ENCODE peak calls at places on chromosomes 7 and 10, in five cellular contexts. O is ovary, E is endodermal cell, P is substantia nigra, W is mammary epithelial cell. M is an unnamed sample.

GRCh38 chr7:26648429-26649015 is 215.9 kb downstream of the SKAP2 start:
- DNase-seq in E (no peak), W (peak; percentile 70), P (no peak), O (no peak), M (no peak)

GRCh38 chr10:12649017-12649586 is 299.8 kb downstream of the CAMK1D start:
- DNase-seq in W (no peak), P (no peak), O (no peak), E (no peak), M (no peak)

GRCh38 chr10:42482411-42482810 is 156.0 kb downstream of the ZNF33B start:
- DNase-seq in P (no peak), E (no peak), W (peak; percentile 60), O (no peak), M (no peak)

GRCh38 chr7:155988421-155988820 is 176.2 kb upstream of the SHH start:
- DNase-seq in W (no peak), E (no peak), O (no peak), P (no peak), M (no peak)

GRCh38 chr7:156892086-156892800 is 740 bp downstream of the LMBR1 start:
- DNase-seq in E (peak; percentile 92), O (peak; percentile 47), P (no peak), W (peak; percentile 36), M (peak; percentile 80)

GRCh38 chr10:124041684-124042445 is 51.5 kb downstream of the CHST15 start:
- DNase-seq in P (no peak), O (no peak), W (peak; percentile 50), E (no peak), M (no peak)

GRCh38 chr10:21972584-21972983 is 30.9 kb downstream of the DNAJC1 start:
- DNase-seq in W (no peak), E (no peak), P (no peak), O (no peak), M (no peak)

GRCh38 chr10:94103902-94104301 is 110.2 kb downstream of the PLCE1 start:
- DNase-seq in P (no peak), O (no peak), E (no peak), W (no peak), M (no peak)

GRCh38 chr7:94787285-94787684 is 120.1 kb upstream of the PPP1R9A start:
- DNase-seq in W (no peak), E (no peak), O (no peak), P (no peak), M (no peak)

GRCh38 chr7:66556549-66557213 is 72.0 kb upstream of the KCTD7 start:
- DNase-seq in P (no peak), O (no peak), E (no peak), W (no peak), M (no peak)

GRCh38 chr10:24446739-24447138 is 237.8 kb downstream of the KIAA1217 start:
- DNase-seq in E (no peak), O (no peak), W (peak; percentile 69), P (no peak), M (no peak)

GRCh38 chr7:74412061-74412460 is 41.6 kb upstream of the GTF2IRD1 start:
- DNase-seq in W (no peak), E (peak; percentile 23), O (no peak), P (no peak), M (no peak)

GRCh38 chr7:341841-342638 is 52.1 kb downstream of the FOXL3 start:
- DNase-seq in O (no peak), P (peak; percentile 48), E (no peak), W (no peak), M (no peak)

GRCh38 chr10:60237977-60238376 is 151.7 kb downstream of the ANK3 start:
- DNase-seq in W (peak; percentile 3), O (no peak), E (no peak), P (no peak), M (no peak)

GRCh38 chr10:101780818-101781654 is 2.2 kb downstream of the NPM3 start:
- DNase-seq in P (peak; percentile 12), O (no peak), W (peak; percentile 50), E (peak; percentile 94), M (peak; percentile 86)

GRCh38 chr7:70790215-70791073 is 341.5 kb upstream of the GALNT17 start:
- DNase-seq in E (peak; percentile 37), W (no peak), O (no peak), P (no peak), M (no peak)

GRCh38 chr10:119079572-119080520 is 771 bp downstream of the EIF3A start:
- DNase-seq in O (peak; percentile 63), P (no peak), E (peak; percentile 73), W (peak; percentile 78), M (peak; percentile 78)

GRCh38 chr10:30986027-30986672 is 45.5 kb downstream of the ZNF438 start:
- DNase-seq in P (no peak), O (no peak), W (peak; percentile 69), E (no peak), M (no peak)

GRCh38 chr10:47371629-47372485 is 12.2 kb downstream of the ZNF488 start:
- DNase-seq in E (peak; percentile 47), O (peak; percentile 1), P (no peak), W (no peak), M (no peak)

GRCh38 chr7:90595801-90596683 is at the start of gene CDK14:
- DNase-seq in O (peak; percentile 81), E (peak; percentile 92), P (peak; percentile 39), W (peak; percentile 59), M (peak; percentile 92)

GRCh38 chr10:111114931-111115500 is 38.2 kb downstream of the ADRA2A start:
- DNase-seq in W (no peak), O (no peak), P (no peak), E (peak; percentile 46), M (no peak)

GRCh38 chr10:28733245-28733644 is 55.9 kb downstream of the BAMBI start:
- DNase-seq in E (no peak), P (no peak), W (no peak), O (no peak), M (no peak)

GRCh38 chr10:28733647-28734046 is 56.3 kb downstream of the BAMBI start:
- DNase-seq in P (no peak), W (no peak), E (no peak), O (no peak), M (no peak)

GRCh38 chr10:28734940-28735759 is 57.8 kb downstream of the BAMBI start:
- DNase-seq in E (peak; percentile 56), W (peak; percentile 83), P (no peak), O (peak; percentile 59), M (no peak)

GRCh38 chr10:28737096-28737495 is 59.8 kb downstream of the BAMBI start:
- DNase-seq in O (no peak), W (no peak), E (no peak), P (no peak), M (peak; percentile 22)

DNA sequence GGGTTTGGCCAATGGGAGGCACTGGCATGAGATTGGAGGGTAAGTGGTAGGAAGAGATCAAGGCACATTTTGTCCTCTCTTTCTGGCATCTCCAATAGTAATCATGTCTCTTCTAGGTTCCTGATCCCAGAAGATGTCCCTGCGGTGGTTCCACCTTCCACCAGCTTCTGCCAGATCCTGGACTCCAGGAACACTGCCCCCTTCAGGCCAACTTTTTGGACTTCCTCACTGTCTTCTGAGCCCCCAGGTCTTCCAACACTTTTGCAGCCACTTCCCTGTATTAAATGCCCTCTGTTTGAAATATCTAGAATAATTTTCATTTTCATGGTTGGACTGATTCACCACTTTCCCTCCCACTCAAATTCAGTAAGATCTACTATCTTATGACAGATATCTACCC is 60.9 kb downstream of the BAMBI start:
- DNase-seq in P (no peak), E (peak; percentile 77), O (no peak), W (no peak), M (no peak)
- H3K27ac ChIP-seq in P (no peak overlapping the region), E (no peak overlapping the region), O (no peak overlapping the region), W (no peak overlapping the region), M (no peak overlapping the region)

DNA sequence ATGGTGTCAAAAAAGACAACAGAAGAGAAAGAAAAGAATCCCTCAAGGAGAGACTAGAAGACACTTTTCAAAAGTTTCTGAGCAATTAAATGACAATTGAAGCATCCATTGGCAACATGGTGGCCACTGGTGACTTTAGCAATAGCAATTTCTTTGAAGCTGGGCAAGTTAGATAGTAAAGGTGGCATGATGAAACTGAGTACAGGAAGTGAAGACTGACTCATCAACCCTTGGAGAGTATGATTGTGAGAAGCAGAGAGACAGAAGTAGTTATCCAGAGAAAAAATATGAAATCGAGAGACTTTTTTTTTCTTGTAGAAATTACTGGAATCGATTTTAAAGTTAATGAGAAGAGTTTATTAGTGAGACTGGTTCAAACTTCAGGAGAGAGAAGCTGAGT is 52.5 kb downstream of the DGKB start:
- DNase-seq in O (no peak), E (no peak), W (no peak), P (no peak), M (no peak)
- H3K27ac ChIP-seq in O (no peak overlapping the region), E (no peak overlapping the region), W (no peak overlapping the region), P (no peak overlapping the region), M (no peak overlapping the region)

GRCh38 chr7:47325337-47325736 is 256.6 kb downstream of the TNS3 start:
- DNase-seq in O (no peak), W (no peak), E (no peak), P (no peak), M (no peak)
- H3K27ac ChIP-seq in O (no peak overlapping the region), W (no peak overlapping the region), E (no peak overlapping the region), P (no peak overlapping the region), M (no peak overlapping the region)

DNA sequence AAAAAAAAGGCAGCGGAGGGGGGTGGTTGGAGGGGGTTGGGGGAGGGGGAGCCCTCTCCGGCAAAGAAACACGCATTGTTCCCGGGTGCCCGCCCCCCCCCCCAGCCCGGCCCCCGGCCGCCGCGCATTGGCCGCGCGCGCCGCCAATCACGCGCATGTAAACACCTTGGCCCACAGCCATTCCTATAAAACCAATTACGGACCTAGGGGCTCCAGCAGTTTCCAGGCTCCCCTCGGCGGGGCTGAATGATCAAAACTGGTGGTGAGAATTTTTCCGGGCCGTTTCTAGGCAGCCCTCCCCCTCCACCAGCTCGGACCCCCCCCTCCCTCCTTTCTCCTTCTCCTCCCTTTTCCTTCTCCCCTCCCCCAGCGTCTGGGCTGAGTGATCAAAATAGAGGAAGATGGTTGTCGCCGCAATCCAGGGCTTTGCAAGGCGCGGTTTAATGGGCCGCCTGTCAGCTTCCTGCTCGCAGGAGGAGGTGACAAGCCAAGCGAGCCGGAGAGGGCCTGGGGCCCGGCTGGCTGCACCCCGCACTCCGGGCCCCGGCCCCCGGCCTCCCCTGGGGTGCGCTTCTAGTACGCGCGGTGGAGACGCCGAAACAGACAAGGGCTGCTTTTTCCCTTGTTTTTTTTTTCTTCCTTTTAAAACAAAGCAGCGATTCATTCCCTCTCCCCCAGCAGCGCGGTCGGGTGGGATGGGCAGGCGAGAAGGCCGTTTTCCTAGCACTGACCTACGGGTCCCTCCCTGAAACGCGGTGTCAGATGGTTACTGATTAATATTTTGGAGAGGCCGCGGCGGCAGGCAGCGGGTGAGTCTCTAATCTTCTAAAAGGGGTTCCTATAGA is 432 bp upstream of the TNRC18 start:
- DNase-seq in E (peak; percentile 99), P (peak; percentile 83), W (peak; percentile 97), O (peak; percentile 96), M (peak; percentile 98)
- H3K27ac ChIP-seq in E (peak overlapping the region; percentile 99), P (peak overlapping the region; percentile 100), W (peak overlapping the region; percentile 84), O (peak overlapping the region; percentile 99), M (peak overlapping the region; percentile 94)

DNA sequence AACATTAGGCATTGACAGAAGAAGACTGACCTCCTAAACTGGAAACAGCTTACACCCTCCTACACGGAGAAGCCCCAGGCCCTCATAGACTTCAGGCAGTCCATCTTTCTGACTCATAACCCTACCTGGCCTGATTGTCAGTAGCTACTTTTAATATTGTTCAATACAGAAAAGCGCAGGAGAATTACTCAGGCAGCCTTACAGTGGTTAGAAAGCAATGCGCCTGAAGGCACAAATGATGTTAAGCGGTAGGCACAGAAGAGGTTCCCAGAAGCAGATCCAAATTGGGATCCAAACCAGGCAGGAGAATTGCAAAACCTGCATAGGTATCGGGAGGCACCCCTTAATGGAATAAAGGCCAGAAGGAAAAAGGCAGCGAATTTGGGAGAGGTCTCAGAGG is 5.4 kb upstream of the CYREN start:
- DNase-seq in O (no peak), W (peak; percentile 89), P (no peak), E (no peak), M (no peak)
- H3K27ac ChIP-seq in O (no peak overlapping the region), W (peak overlapping the region; percentile 92), P (no peak overlapping the region), E (no peak overlapping the region), M (no peak overlapping the region)

GRCh38 chr10:82438277-82438676 is 563.3 kb downstream of the NRG3 start:
- DNase-seq in O (no peak), W (no peak), E (peak; percentile 46), P (no peak), M (no peak)
- H3K27ac ChIP-seq in O (no peak overlapping the region), W (no peak overlapping the region), E (no peak overlapping the region), P (no peak overlapping the region), M (no peak overlapping the region)